ENCODE peak calls at places on chromosomes 6 and 20, in ten cellular contexts. One of them, this sample, is unnamed.

GRCh38 chr6:106448000-106448426 is 87.5 kb downstream of the CRYBG1 start:
- DNase-seq in CD8-positive, alpha-beta T cell: peak; percentile 71
- DNase-seq in MCF 10A: no peak
- DNase-seq in nephron progenitor cell: no peak
- DNase-seq in ovary: no peak
- DNase-seq in fibroblast of the aortic adventitia: no peak
- DNase-seq in foreskin fibroblast: no peak
- DNase-seq in left ventricle myocardium inferior: peak; percentile 34
- DNase-seq in GM12865: peak; percentile 71
- DNase-seq in transverse colon: peak; percentile 29
- DNase-seq in this sample: peak; percentile 40

GRCh38 chr6:141484726-141485125 is 648.0 kb upstream of the GJE1 start:
- DNase-seq in foreskin fibroblast: peak; percentile 29
- DNase-seq in left ventricle myocardium inferior: no peak
- DNase-seq in fibroblast of the aortic adventitia: peak; percentile 31
- DNase-seq in transverse colon: peak; percentile 17
- DNase-seq in MCF 10A: no peak
- DNase-seq in CD8-positive, alpha-beta T cell: no peak
- DNase-seq in nephron progenitor cell: no peak
- DNase-seq in GM12865: peak; percentile 80
- DNase-seq in ovary: no peak
- DNase-seq in this sample: no peak

GRCh38 chr6:8269094-8269493 is 166.3 kb downstream of the SLC35B3 start:
- DNase-seq in GM12865: no peak
- DNase-seq in foreskin fibroblast: no peak
- DNase-seq in nephron progenitor cell: no peak
- DNase-seq in ovary: no peak
- DNase-seq in transverse colon: no peak
- DNase-seq in fibroblast of the aortic adventitia: no peak
- DNase-seq in CD8-positive, alpha-beta T cell: no peak
- DNase-seq in left ventricle myocardium inferior: no peak
- DNase-seq in MCF 10A: no peak
- DNase-seq in this sample: no peak

GRCh38 chr6:167686204-167686893 is 140.4 kb upstream of the AFDN start:
- DNase-seq in MCF 10A: no peak
- DNase-seq in transverse colon: no peak
- DNase-seq in nephron progenitor cell: no peak
- DNase-seq in left ventricle myocardium inferior: no peak
- DNase-seq in ovary: no peak
- DNase-seq in CD8-positive, alpha-beta T cell: no peak
- DNase-seq in fibroblast of the aortic adventitia: no peak
- DNase-seq in foreskin fibroblast: no peak
- DNase-seq in GM12865: no peak
- DNase-seq in this sample: no peak

GRCh38 chr20:57507477-57507876 is 17.5 kb downstream of the CTCFL start:
- DNase-seq in foreskin fibroblast: no peak
- DNase-seq in GM12865: no peak
- DNase-seq in transverse colon: no peak
- DNase-seq in MCF 10A: peak; percentile 23
- DNase-seq in fibroblast of the aortic adventitia: no peak
- DNase-seq in ovary: no peak
- DNase-seq in nephron progenitor cell: no peak
- DNase-seq in left ventricle myocardium inferior: no peak
- DNase-seq in CD8-positive, alpha-beta T cell: no peak
- DNase-seq in this sample: no peak

GRCh38 chr6:54102239-54102638 is 9.0 kb upstream of the MLIP start:
- DNase-seq in left ventricle myocardium inferior: no peak
- DNase-seq in foreskin fibroblast: no peak
- DNase-seq in MCF 10A: no peak
- DNase-seq in fibroblast of the aortic adventitia: no peak
- DNase-seq in GM12865: no peak
- DNase-seq in ovary: no peak
- DNase-seq in nephron progenitor cell: no peak
- DNase-seq in CD8-positive, alpha-beta T cell: no peak
- DNase-seq in transverse colon: no peak
- DNase-seq in this sample: no peak

GRCh38 chr6:160327981-160328380 is 20.2 kb upstream of the SLC22A3 start:
- DNase-seq in GM12865: no peak
- DNase-seq in fibroblast of the aortic adventitia: no peak
- DNase-seq in CD8-positive, alpha-beta T cell: no peak
- DNase-seq in left ventricle myocardium inferior: no peak
- DNase-seq in ovary: no peak
- DNase-seq in nephron progenitor cell: no peak
- DNase-seq in foreskin fibroblast: no peak
- DNase-seq in MCF 10A: no peak
- DNase-seq in transverse colon: no peak
- DNase-seq in this sample: no peak

GRCh38 chr6:15536201-15536955 is 126.5 kb downstream of the DTNBP1 start:
- DNase-seq in MCF 10A: no peak
- DNase-seq in GM12865: no peak
- DNase-seq in foreskin fibroblast: peak; percentile 36
- DNase-seq in transverse colon: no peak
- DNase-seq in left ventricle myocardium inferior: no peak
- DNase-seq in fibroblast of the aortic adventitia: peak; percentile 17
- DNase-seq in nephron progenitor cell: no peak
- DNase-seq in ovary: no peak
- DNase-seq in CD8-positive, alpha-beta T cell: no peak
- DNase-seq in this sample: no peak

GRCh38 chr6:14310955-14311354 is 193.4 kb downstream of the CD83 start:
- DNase-seq in CD8-positive, alpha-beta T cell: no peak
- DNase-seq in transverse colon: no peak
- DNase-seq in foreskin fibroblast: no peak
- DNase-seq in fibroblast of the aortic adventitia: peak; percentile 61
- DNase-seq in ovary: no peak
- DNase-seq in nephron progenitor cell: no peak
- DNase-seq in MCF 10A: no peak
- DNase-seq in GM12865: no peak
- DNase-seq in left ventricle myocardium inferior: no peak
- DNase-seq in this sample: no peak

GRCh38 chr20:38358500-38358998 is 12.3 kb downstream of the LBP start:
- DNase-seq in CD8-positive, alpha-beta T cell: no peak
- DNase-seq in GM12865: no peak
- DNase-seq in MCF 10A: no peak
- DNase-seq in nephron progenitor cell: no peak
- DNase-seq in transverse colon: no peak
- DNase-seq in fibroblast of the aortic adventitia: no peak
- DNase-seq in ovary: no peak
- DNase-seq in left ventricle myocardium inferior: no peak
- DNase-seq in foreskin fibroblast: no peak
- DNase-seq in this sample: no peak

GRCh38 chr6:87384449-87384848 is 23.3 kb upstream of the CFAP206 start:
- DNase-seq in foreskin fibroblast: no peak
- DNase-seq in GM12865: no peak
- DNase-seq in ovary: no peak
- DNase-seq in left ventricle myocardium inferior: no peak
- DNase-seq in MCF 10A: no peak
- DNase-seq in CD8-positive, alpha-beta T cell: no peak
- DNase-seq in transverse colon: no peak
- DNase-seq in nephron progenitor cell: no peak
- DNase-seq in fibroblast of the aortic adventitia: no peak
- DNase-seq in this sample: no peak

GRCh38 chr6:130853555-130854183 is 26.5 kb downstream of the SMLR1 start:
- DNase-seq in GM12865: no peak
- DNase-seq in MCF 10A: no peak
- DNase-seq in nephron progenitor cell: no peak
- DNase-seq in transverse colon: no peak
- DNase-seq in fibroblast of the aortic adventitia: peak; percentile 36
- DNase-seq in foreskin fibroblast: peak; percentile 81
- DNase-seq in CD8-positive, alpha-beta T cell: no peak
- DNase-seq in left ventricle myocardium inferior: no peak
- DNase-seq in ovary: no peak
- DNase-seq in this sample: no peak

GRCh38 chr6:42026540-42026939 is 23.8 kb upstream of the TAF8 start:
- DNase-seq in ovary: no peak
- DNase-seq in MCF 10A: no peak
- DNase-seq in fibroblast of the aortic adventitia: no peak
- DNase-seq in foreskin fibroblast: no peak
- DNase-seq in GM12865: no peak
- DNase-seq in left ventricle myocardium inferior: no peak
- DNase-seq in CD8-positive, alpha-beta T cell: no peak
- DNase-seq in nephron progenitor cell: no peak
- DNase-seq in transverse colon: no peak
- DNase-seq in this sample: no peak

GRCh38 chr6:139422105-139423036 is 47.9 kb upstream of the CITED2 start:
- DNase-seq in left ventricle myocardium inferior: no peak
- DNase-seq in GM12865: no peak
- DNase-seq in fibroblast of the aortic adventitia: no peak
- DNase-seq in nephron progenitor cell: no peak
- DNase-seq in foreskin fibroblast: no peak
- DNase-seq in CD8-positive, alpha-beta T cell: no peak
- DNase-seq in ovary: no peak
- DNase-seq in transverse colon: no peak
- DNase-seq in MCF 10A: no peak
- DNase-seq in this sample: no peak

GRCh38 chr6:139425780-139426179 is 51.3 kb upstream of the CITED2 start:
- DNase-seq in CD8-positive, alpha-beta T cell: no peak
- DNase-seq in MCF 10A: no peak
- DNase-seq in GM12865: no peak
- DNase-seq in left ventricle myocardium inferior: no peak
- DNase-seq in transverse colon: no peak
- DNase-seq in ovary: no peak
- DNase-seq in foreskin fibroblast: no peak
- DNase-seq in fibroblast of the aortic adventitia: no peak
- DNase-seq in nephron progenitor cell: no peak
- DNase-seq in this sample: no peak

GRCh38 chr6:139423037-139423698 is 48.7 kb upstream of the CITED2 start:
- DNase-seq in CD8-positive, alpha-beta T cell: no peak
- DNase-seq in fibroblast of the aortic adventitia: no peak
- DNase-seq in transverse colon: no peak
- DNase-seq in MCF 10A: no peak
- DNase-seq in foreskin fibroblast: no peak
- DNase-seq in GM12865: no peak
- DNase-seq in nephron progenitor cell: no peak
- DNase-seq in left ventricle myocardium inferior: no peak
- DNase-seq in ovary: no peak
- DNase-seq in this sample: no peak

GRCh38 chr6:139426795-139427194 is 52.3 kb upstream of the CITED2 start:
- DNase-seq in nephron progenitor cell: no peak
- DNase-seq in fibroblast of the aortic adventitia: no peak
- DNase-seq in ovary: no peak
- DNase-seq in left ventricle myocardium inferior: no peak
- DNase-seq in transverse colon: no peak
- DNase-seq in CD8-positive, alpha-beta T cell: no peak
- DNase-seq in GM12865: no peak
- DNase-seq in MCF 10A: no peak
- DNase-seq in foreskin fibroblast: no peak
- DNase-seq in this sample: no peak

DNA sequence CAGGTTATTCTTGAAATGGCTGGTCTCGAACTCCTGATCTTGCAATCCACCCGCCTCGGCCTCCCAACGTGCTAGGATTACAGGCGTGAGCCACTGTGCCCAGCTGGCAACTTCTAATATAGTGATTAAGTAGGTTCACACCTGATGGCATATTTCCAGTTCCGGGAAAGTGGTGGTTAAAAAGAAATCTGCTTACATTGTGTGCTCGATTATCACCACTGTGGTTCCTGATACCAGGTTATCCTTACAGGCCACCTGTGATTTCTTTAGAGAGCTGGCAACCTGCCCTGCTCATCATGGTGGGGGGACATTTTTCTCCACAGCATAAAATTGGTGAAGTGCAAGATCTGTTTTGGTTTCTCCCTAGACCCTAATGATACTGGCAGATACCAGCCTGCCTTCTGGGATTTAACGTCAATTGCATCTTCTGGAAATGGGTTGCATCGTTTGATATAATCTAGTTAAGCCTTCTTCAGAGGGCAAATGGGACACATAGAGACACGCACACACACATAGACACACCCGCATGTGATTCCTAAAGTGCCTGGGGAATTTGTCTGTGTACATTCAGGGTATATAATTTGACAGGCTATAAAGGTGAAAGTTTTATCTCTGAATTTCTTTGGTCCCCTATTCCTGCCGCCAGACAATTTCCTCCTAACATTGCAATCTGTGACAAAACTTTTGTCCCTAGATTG is 49.7 kb upstream of the CITED2 start:
- DNase-seq in GM12865: no peak
- DNase-seq in CD8-positive, alpha-beta T cell: no peak
- DNase-seq in fibroblast of the aortic adventitia: no peak
- DNase-seq in foreskin fibroblast: no peak
- DNase-seq in left ventricle myocardium inferior: no peak
- DNase-seq in MCF 10A: no peak
- DNase-seq in transverse colon: no peak
- DNase-seq in nephron progenitor cell: no peak
- DNase-seq in ovary: no peak
- DNase-seq in this sample: no peak
- TF ChIP-seq CTCF in GM12865: no peak
- TF ChIP-seq CTCF in CD8-positive, alpha-beta T cell: no peak
- TF ChIP-seq CTCF in fibroblast of the aortic adventitia: no peak
- TF ChIP-seq CTCF in foreskin fibroblast: no peak
- TF ChIP-seq CTCF in left ventricle myocardium inferior: no peak
- TF ChIP-seq CTCF in MCF 10A: no peak
- TF ChIP-seq CTCF in transverse colon: no peak
- TF ChIP-seq CTCF in nephron progenitor cell: no peak
- TF ChIP-seq CTCF in ovary: no peak
- TF ChIP-seq CTCF in this sample: no peak

DNA sequence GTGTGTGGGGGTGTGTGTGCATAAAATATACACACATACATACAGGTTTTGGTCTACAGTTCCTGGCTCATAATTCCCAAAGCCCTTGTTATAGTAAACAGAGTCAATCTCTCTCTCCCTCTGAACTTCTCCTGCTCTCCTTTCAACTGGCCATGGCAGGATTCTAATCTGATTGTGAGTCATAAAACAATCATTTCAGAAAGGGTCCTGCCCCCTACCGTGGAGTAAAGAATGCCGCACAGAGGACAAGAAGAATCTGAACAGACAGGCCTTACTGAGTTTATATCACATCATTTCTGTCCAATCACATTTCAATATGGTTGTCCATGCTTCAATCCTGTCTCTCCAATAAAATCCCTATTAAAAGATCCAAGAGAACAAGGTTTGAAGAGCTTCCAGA is 416.9 kb downstream of the FRK start:
- DNase-seq in MCF 10A: peak; percentile 32
- DNase-seq in GM12865: no peak
- DNase-seq in transverse colon: no peak
- DNase-seq in foreskin fibroblast: peak; percentile 37
- DNase-seq in CD8-positive, alpha-beta T cell: no peak
- DNase-seq in fibroblast of the aortic adventitia: no peak
- DNase-seq in left ventricle myocardium inferior: no peak
- DNase-seq in nephron progenitor cell: no peak
- DNase-seq in ovary: no peak
- DNase-seq in this sample: no peak
- TF ChIP-seq CTCF in MCF 10A: no peak
- TF ChIP-seq CTCF in GM12865: no peak
- TF ChIP-seq CTCF in transverse colon: no peak
- TF ChIP-seq CTCF in foreskin fibroblast: peak; percentile 23
- TF ChIP-seq CTCF in CD8-positive, alpha-beta T cell: no peak
- TF ChIP-seq CTCF in fibroblast of the aortic adventitia: no peak
- TF ChIP-seq CTCF in left ventricle myocardium inferior: no peak
- TF ChIP-seq CTCF in nephron progenitor cell: no peak
- TF ChIP-seq CTCF in ovary: no peak
- TF ChIP-seq CTCF in this sample: no peak

GRCh38 chr6:112330071-112330876 is 16.9 kb upstream of the RFPL4B start:
- DNase-seq in ovary: no peak
- DNase-seq in GM12865: no peak
- DNase-seq in MCF 10A: peak; percentile 92
- DNase-seq in left ventricle myocardium inferior: no peak
- DNase-seq in CD8-positive, alpha-beta T cell: no peak
- DNase-seq in transverse colon: no peak
- DNase-seq in fibroblast of the aortic adventitia: peak; percentile 59
- DNase-seq in nephron progenitor cell: no peak
- DNase-seq in foreskin fibroblast: peak; percentile 82
- DNase-seq in this sample: no peak
- TF ChIP-seq CTCF in ovary: no peak
- TF ChIP-seq CTCF in GM12865: no peak
- TF ChIP-seq CTCF in MCF 10A: no peak
- TF ChIP-seq CTCF in left ventricle myocardium inferior: no peak
- TF ChIP-seq CTCF in CD8-positive, alpha-beta T cell: no peak
- TF ChIP-seq CTCF in transverse colon: no peak
- TF ChIP-seq CTCF in fibroblast of the aortic adventitia: peak; percentile 46
- TF ChIP-seq CTCF in nephron progenitor cell: no peak
- TF ChIP-seq CTCF in foreskin fibroblast: peak; percentile 28
- TF ChIP-seq CTCF in this sample: no peak

GRCh38 chr6:154166140-154166539 is 127.1 kb downstream of the OPRM1 start:
- DNase-seq in CD8-positive, alpha-beta T cell: no peak
- DNase-seq in ovary: no peak
- DNase-seq in fibroblast of the aortic adventitia: no peak
- DNase-seq in nephron progenitor cell: no peak
- DNase-seq in GM12865: no peak
- DNase-seq in foreskin fibroblast: no peak
- DNase-seq in transverse colon: no peak
- DNase-seq in left ventricle myocardium inferior: no peak
- DNase-seq in MCF 10A: no peak
- DNase-seq in this sample: no peak
- TF ChIP-seq CTCF in CD8-positive, alpha-beta T cell: no peak
- TF ChIP-seq CTCF in ovary: no peak
- TF ChIP-seq CTCF in fibroblast of the aortic adventitia: no peak
- TF ChIP-seq CTCF in nephron progenitor cell: no peak
- TF ChIP-seq CTCF in GM12865: peak; percentile 13
- TF ChIP-seq CTCF in foreskin fibroblast: no peak
- TF ChIP-seq CTCF in transverse colon: no peak
- TF ChIP-seq CTCF in left ventricle myocardium inferior: no peak
- TF ChIP-seq CTCF in MCF 10A: no peak
- TF ChIP-seq CTCF in this sample: no peak

This sample was measured in activated B cell treated with CpG ODN at 0.5 μM for 24 hours.